ENCODE peak calls at places on chromosome 6, in nine cellular contexts. One of them, this sample, is unnamed.

GRCh38 chr6:4906942-4907300 is 96.9 kb downstream of the RPP40 start:
- DNase-seq in cardiac fibroblast: no peak
- DNase-seq in fibroblast of lung: no peak
- DNase-seq in A549: no peak
- DNase-seq in choroid plexus epithelial cell: no peak
- DNase-seq in neural progenitor cell: no peak
- DNase-seq in fibroblast of mammary gland: no peak
- DNase-seq in CD4-positive, alpha-beta T cell: no peak
- DNase-seq in thyroid gland: no peak
- DNase-seq in this sample: no peak

GRCh38 chr6:152099816-152100618 is 292.5 kb downstream of the ESR1 start:
- DNase-seq in cardiac fibroblast: peak
- DNase-seq in fibroblast of lung: peak
- DNase-seq in A549: no peak
- DNase-seq in choroid plexus epithelial cell: no peak
- DNase-seq in neural progenitor cell: no peak
- DNase-seq in fibroblast of mammary gland: peak
- DNase-seq in CD4-positive, alpha-beta T cell: no peak
- DNase-seq in thyroid gland: no peak
- DNase-seq in this sample: no peak

GRCh38 chr6:27296106-27296783 is 15.8 kb downstream of the POM121L2 start:
- DNase-seq in cardiac fibroblast: peak
- DNase-seq in fibroblast of lung: peak
- DNase-seq in A549: peak
- DNase-seq in choroid plexus epithelial cell: peak
- DNase-seq in neural progenitor cell: peak
- DNase-seq in fibroblast of mammary gland: peak
- DNase-seq in CD4-positive, alpha-beta T cell: no peak
- DNase-seq in thyroid gland: no peak
- DNase-seq in this sample: no peak

GRCh38 chr6:53005667-53006250 is 10.7 kb upstream of the GSTA4 start:
- DNase-seq in cardiac fibroblast: no peak
- DNase-seq in fibroblast of lung: no peak
- DNase-seq in A549: no peak
- DNase-seq in choroid plexus epithelial cell: no peak
- DNase-seq in neural progenitor cell: no peak
- DNase-seq in fibroblast of mammary gland: no peak
- DNase-seq in CD4-positive, alpha-beta T cell: no peak
- DNase-seq in thyroid gland: peak
- DNase-seq in this sample: no peak

GRCh38 chr6:105902401-105903031 is 183.6 kb upstream of the PRDM1 start:
- DNase-seq in cardiac fibroblast: no peak
- DNase-seq in fibroblast of lung: peak
- DNase-seq in A549: no peak
- DNase-seq in choroid plexus epithelial cell: no peak
- DNase-seq in neural progenitor cell: peak
- DNase-seq in fibroblast of mammary gland: peak
- DNase-seq in CD4-positive, alpha-beta T cell: no peak
- DNase-seq in thyroid gland: no peak
- DNase-seq in this sample: no peak

GRCh38 chr6:99951016-99951805 is 42.8 kb downstream of the MCHR2 start:
- DNase-seq in cardiac fibroblast: no peak
- DNase-seq in fibroblast of lung: no peak
- DNase-seq in A549: no peak
- DNase-seq in choroid plexus epithelial cell: no peak
- DNase-seq in neural progenitor cell: no peak
- DNase-seq in fibroblast of mammary gland: no peak
- DNase-seq in CD4-positive, alpha-beta T cell: no peak
- DNase-seq in thyroid gland: no peak
- DNase-seq in this sample: no peak

GRCh38 chr6:82396964-82397761 is 33.5 kb downstream of the TPBG start:
- DNase-seq in cardiac fibroblast: peak
- DNase-seq in fibroblast of lung: peak
- DNase-seq in A549: peak
- DNase-seq in choroid plexus epithelial cell: peak
- DNase-seq in neural progenitor cell: no peak
- DNase-seq in fibroblast of mammary gland: peak
- DNase-seq in CD4-positive, alpha-beta T cell: no peak
- DNase-seq in thyroid gland: no peak
- DNase-seq in this sample: no peak

GRCh38 chr6:134757911-134758361 is 192.0 kb downstream of the ALDH8A1 start:
- DNase-seq in cardiac fibroblast: peak
- DNase-seq in fibroblast of lung: no peak
- DNase-seq in A549: no peak
- DNase-seq in choroid plexus epithelial cell: no peak
- DNase-seq in neural progenitor cell: no peak
- DNase-seq in fibroblast of mammary gland: peak
- DNase-seq in CD4-positive, alpha-beta T cell: no peak
- DNase-seq in thyroid gland: peak
- DNase-seq in this sample: no peak

GRCh38 chr6:112429226-112429625 is 82.1 kb downstream of the RFPL4B start:
- DNase-seq in cardiac fibroblast: peak
- DNase-seq in fibroblast of lung: peak
- DNase-seq in A549: peak
- DNase-seq in choroid plexus epithelial cell: peak
- DNase-seq in neural progenitor cell: peak
- DNase-seq in fibroblast of mammary gland: no peak
- DNase-seq in CD4-positive, alpha-beta T cell: no peak
- DNase-seq in thyroid gland: peak
- DNase-seq in this sample: no peak

GRCh38 chr6:116410945-116411623 is 40.3 kb downstream of the DSE start:
- DNase-seq in cardiac fibroblast: peak
- DNase-seq in fibroblast of lung: peak
- DNase-seq in A549: no peak
- DNase-seq in choroid plexus epithelial cell: peak
- DNase-seq in neural progenitor cell: no peak
- DNase-seq in fibroblast of mammary gland: peak
- DNase-seq in CD4-positive, alpha-beta T cell: no peak
- DNase-seq in thyroid gland: peak
- DNase-seq in this sample: no peak

GRCh38 chr6:76774750-76775396 is 688.4 kb downstream of the HTR1B start:
- DNase-seq in cardiac fibroblast: peak
- DNase-seq in fibroblast of lung: peak
- DNase-seq in A549: no peak
- DNase-seq in choroid plexus epithelial cell: peak
- DNase-seq in neural progenitor cell: peak
- DNase-seq in fibroblast of mammary gland: no peak
- DNase-seq in CD4-positive, alpha-beta T cell: no peak
- DNase-seq in thyroid gland: no peak
- DNase-seq in this sample: no peak

GRCh38 chr6:134553941-134554340 is 236.0 kb upstream of the SGK1 start:
- DNase-seq in cardiac fibroblast: peak
- DNase-seq in fibroblast of lung: peak
- DNase-seq in A549: no peak
- DNase-seq in choroid plexus epithelial cell: no peak
- DNase-seq in neural progenitor cell: no peak
- DNase-seq in fibroblast of mammary gland: peak
- DNase-seq in CD4-positive, alpha-beta T cell: no peak
- DNase-seq in thyroid gland: no peak
- DNase-seq in this sample: no peak

GRCh38 chr6:134373282-134373922 is 55.5 kb upstream of the SGK1 start:
- DNase-seq in cardiac fibroblast: peak
- DNase-seq in fibroblast of lung: peak
- DNase-seq in A549: peak
- DNase-seq in choroid plexus epithelial cell: peak
- DNase-seq in neural progenitor cell: no peak
- DNase-seq in fibroblast of mammary gland: peak
- DNase-seq in CD4-positive, alpha-beta T cell: no peak
- DNase-seq in thyroid gland: peak
- DNase-seq in this sample: peak

GRCh38 chr6:93562566-93562965 is 143.2 kb upstream of the EPHA7 start:
- DNase-seq in cardiac fibroblast: no peak
- DNase-seq in fibroblast of lung: peak
- DNase-seq in A549: no peak
- DNase-seq in choroid plexus epithelial cell: peak
- DNase-seq in neural progenitor cell: no peak
- DNase-seq in fibroblast of mammary gland: no peak
- DNase-seq in CD4-positive, alpha-beta T cell: no peak
- DNase-seq in thyroid gland: no peak
- DNase-seq in this sample: no peak

DNA sequence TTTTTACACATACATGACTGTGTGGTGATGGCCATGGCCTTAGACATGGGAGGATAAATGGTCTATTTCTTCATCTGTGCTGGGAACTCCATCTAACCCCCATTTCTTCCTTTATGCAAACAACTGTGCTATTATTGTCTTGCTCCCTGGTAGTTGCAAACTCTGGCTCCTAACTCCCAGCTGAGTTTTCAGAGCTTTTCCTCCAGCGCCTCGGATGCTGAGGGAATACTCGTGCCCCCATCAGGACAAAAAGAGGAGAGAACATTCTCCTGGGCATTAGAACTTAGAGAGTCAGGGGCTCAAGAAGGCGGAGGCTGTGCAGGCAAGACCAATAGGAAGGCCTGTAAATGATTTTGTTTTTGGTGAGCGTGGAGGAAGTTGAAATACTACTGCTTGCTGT is 2.1 kb downstream of the DAAM2 start:
- DNase-seq in cardiac fibroblast: no peak
- DNase-seq in fibroblast of lung: no peak
- DNase-seq in A549: no peak
- DNase-seq in choroid plexus epithelial cell: no peak
- DNase-seq in neural progenitor cell: no peak
- DNase-seq in fibroblast of mammary gland: no peak
- DNase-seq in CD4-positive, alpha-beta T cell: no peak
- DNase-seq in thyroid gland: no peak
- DNase-seq in this sample: no peak
- TF ChIP-seq CTCF in cardiac fibroblast: no peak
- TF ChIP-seq CTCF in fibroblast of lung: peak
- TF ChIP-seq CTCF in A549: no peak
- TF ChIP-seq CTCF in choroid plexus epithelial cell: no peak
- TF ChIP-seq CTCF in neural progenitor cell: peak
- TF ChIP-seq CTCF in fibroblast of mammary gland: no peak
- TF ChIP-seq CTCF in CD4-positive, alpha-beta T cell: no peak
- TF ChIP-seq CTCF in thyroid gland: no peak
- TF ChIP-seq CTCF in this sample: no peak

DNA sequence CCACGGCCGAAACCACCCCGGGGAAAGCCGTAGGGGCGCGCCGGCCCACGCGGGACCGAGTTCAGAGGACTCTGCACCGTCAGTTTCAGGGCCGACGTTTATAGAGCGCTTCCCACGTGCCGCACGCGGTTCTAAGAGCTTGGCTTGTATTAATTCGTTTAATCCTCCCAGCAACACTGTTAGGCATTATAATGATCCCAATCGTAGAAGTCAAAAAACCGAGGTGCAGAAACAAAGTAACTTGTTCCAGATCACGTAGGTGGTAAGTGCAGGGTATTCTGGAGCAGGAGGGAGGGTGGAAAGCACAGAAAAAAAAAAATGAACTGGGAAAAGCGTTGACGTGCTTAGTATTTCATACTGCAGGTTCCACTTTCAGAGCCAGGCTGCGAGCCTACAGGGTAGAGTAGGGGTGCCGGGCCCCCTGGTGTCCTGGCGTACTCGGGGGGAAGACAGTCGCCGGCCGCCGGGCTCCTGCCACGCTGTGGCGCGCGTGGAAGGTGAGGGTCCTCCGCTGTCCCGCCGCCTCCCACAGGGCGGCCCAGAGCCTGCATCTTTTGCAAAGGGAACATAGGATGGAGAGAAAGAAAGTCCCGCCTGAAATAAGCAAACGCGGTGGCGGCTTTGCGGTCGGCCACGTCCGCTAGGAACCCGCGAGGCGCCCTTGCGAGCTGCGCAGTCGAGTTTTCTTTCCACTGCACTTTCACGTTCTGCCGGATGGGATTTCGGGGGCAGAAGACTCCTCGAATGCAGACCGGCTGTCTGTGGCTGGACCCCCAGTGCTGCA is 10.2 kb upstream of the FOXF2 start:
- DNase-seq in cardiac fibroblast: no peak
- DNase-seq in fibroblast of lung: no peak
- DNase-seq in A549: no peak
- DNase-seq in choroid plexus epithelial cell: no peak
- DNase-seq in neural progenitor cell: peak
- DNase-seq in fibroblast of mammary gland: no peak
- DNase-seq in CD4-positive, alpha-beta T cell: no peak
- DNase-seq in thyroid gland: no peak
- DNase-seq in this sample: no peak
- TF ChIP-seq CTCF in cardiac fibroblast: no peak
- TF ChIP-seq CTCF in fibroblast of lung: no peak
- TF ChIP-seq CTCF in A549: no peak
- TF ChIP-seq CTCF in choroid plexus epithelial cell: no peak
- TF ChIP-seq CTCF in neural progenitor cell: no peak
- TF ChIP-seq CTCF in fibroblast of mammary gland: no peak
- TF ChIP-seq CTCF in CD4-positive, alpha-beta T cell: no peak
- TF ChIP-seq CTCF in thyroid gland: no peak
- TF ChIP-seq CTCF in this sample: no peak

DNA sequence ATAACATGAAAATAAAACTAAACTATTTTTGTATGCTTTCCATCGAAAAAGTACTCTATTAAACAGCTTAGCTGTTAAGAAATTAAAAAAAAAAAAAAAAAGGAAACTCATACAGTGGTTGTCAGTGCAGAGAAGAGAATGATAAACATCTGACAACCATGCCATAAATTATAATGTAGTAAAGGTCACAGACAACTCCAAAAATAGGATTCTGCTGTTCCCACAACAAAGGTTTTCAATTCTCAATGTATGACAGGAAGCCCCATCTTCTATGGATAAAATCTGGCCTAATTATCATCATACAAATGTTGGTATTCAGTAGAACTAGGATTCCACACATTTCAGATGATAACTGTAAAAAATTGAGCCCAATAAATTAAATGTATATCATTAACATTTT is 5.0 kb downstream of the PLN start:
- DNase-seq in cardiac fibroblast: no peak
- DNase-seq in fibroblast of lung: no peak
- DNase-seq in A549: no peak
- DNase-seq in choroid plexus epithelial cell: no peak
- DNase-seq in neural progenitor cell: no peak
- DNase-seq in fibroblast of mammary gland: no peak
- DNase-seq in CD4-positive, alpha-beta T cell: no peak
- DNase-seq in thyroid gland: no peak
- DNase-seq in this sample: no peak
- TF ChIP-seq CTCF in cardiac fibroblast: no peak
- TF ChIP-seq CTCF in fibroblast of lung: no peak
- TF ChIP-seq CTCF in A549: no peak
- TF ChIP-seq CTCF in choroid plexus epithelial cell: no peak
- TF ChIP-seq CTCF in neural progenitor cell: no peak
- TF ChIP-seq CTCF in fibroblast of mammary gland: no peak
- TF ChIP-seq CTCF in CD4-positive, alpha-beta T cell: no peak
- TF ChIP-seq CTCF in thyroid gland: no peak
- TF ChIP-seq CTCF in this sample: no peak

GRCh38 chr6:121223930-121224329 is 110.3 kb downstream of the TBC1D32 start:
- DNase-seq in cardiac fibroblast: no peak
- DNase-seq in fibroblast of lung: no peak
- DNase-seq in A549: no peak
- DNase-seq in choroid plexus epithelial cell: no peak
- DNase-seq in neural progenitor cell: no peak
- DNase-seq in fibroblast of mammary gland: no peak
- DNase-seq in CD4-positive, alpha-beta T cell: no peak
- DNase-seq in thyroid gland: no peak
- DNase-seq in this sample: no peak

GRCh38 chr6:121216928-121217327 is 117.4 kb downstream of the TBC1D32 start:
- DNase-seq in cardiac fibroblast: peak
- DNase-seq in fibroblast of lung: peak
- DNase-seq in A549: no peak
- DNase-seq in choroid plexus epithelial cell: peak
- DNase-seq in neural progenitor cell: no peak
- DNase-seq in fibroblast of mammary gland: peak
- DNase-seq in CD4-positive, alpha-beta T cell: no peak
- DNase-seq in thyroid gland: no peak
- DNase-seq in this sample: no peak

GRCh38 chr6:121223212-121223611 is 111.1 kb downstream of the TBC1D32 start:
- DNase-seq in cardiac fibroblast: no peak
- DNase-seq in fibroblast of lung: no peak
- DNase-seq in A549: no peak
- DNase-seq in choroid plexus epithelial cell: no peak
- DNase-seq in neural progenitor cell: no peak
- DNase-seq in fibroblast of mammary gland: no peak
- DNase-seq in CD4-positive, alpha-beta T cell: no peak
- DNase-seq in thyroid gland: no peak
- DNase-seq in this sample: no peak

GRCh38 chr6:121222656-121223055 is 111.6 kb downstream of the TBC1D32 start:
- DNase-seq in cardiac fibroblast: peak
- DNase-seq in fibroblast of lung: peak
- DNase-seq in A549: peak
- DNase-seq in choroid plexus epithelial cell: peak
- DNase-seq in neural progenitor cell: no peak
- DNase-seq in fibroblast of mammary gland: peak
- DNase-seq in CD4-positive, alpha-beta T cell: no peak
- DNase-seq in thyroid gland: no peak
- DNase-seq in this sample: no peak
- TF ChIP-seq CTCF in cardiac fibroblast: no peak
- TF ChIP-seq CTCF in fibroblast of lung: no peak
- TF ChIP-seq CTCF in A549: peak
- TF ChIP-seq CTCF in choroid plexus epithelial cell: peak
- TF ChIP-seq CTCF in neural progenitor cell: peak
- TF ChIP-seq CTCF in fibroblast of mammary gland: peak
- TF ChIP-seq CTCF in CD4-positive, alpha-beta T cell: no peak
- TF ChIP-seq CTCF in thyroid gland: no peak
- TF ChIP-seq CTCF in this sample: no peak